ENCODE peak calls at places on chromosomes 11 and 22, in four cellular contexts. Z, G, S and B are unnamed samples.

GRCh38 chr11:47083913-47084312 is 92.8 kb downstream of the ARFGAP2 start:
- DNase-seq in Z (no peak), G (no peak), S (no peak), B (no peak)

GRCh38 chr11:123357353-123357989 is 72.6 kb upstream of the GRAMD1B start:
- DNase-seq in Z (no peak), G (no peak), S (no peak), B (no peak)

GRCh38 chr22:47206819-47207218 is 444.4 kb downstream of the TBC1D22A start:
- DNase-seq in Z (no peak), G (no peak), S (no peak), B (no peak)

GRCh38 chr11:103779054-103779453 is 257.4 kb upstream of the DDI1 start:
- DNase-seq in Z (no peak), G (no peak), S (no peak), B (no peak)

GRCh38 chr11:70612459-70613141 is 214.3 kb downstream of the CTTN start:
- DNase-seq in Z (no peak), G (no peak), S (no peak), B (no peak)

GRCh38 chr11:96317576-96317975 is 25.4 kb downstream of the MAML2 start:
- DNase-seq in Z (no peak), G (no peak), S (no peak), B (no peak)

GRCh38 chr11:12200359-12201015 is 90.1 kb downstream of the MICAL2 start:
- DNase-seq in Z (no peak), G (peak), S (no peak), B (no peak)

GRCh38 chr11:120061761-120062560 is 76.0 kb downstream of the TRIM29 start:
- DNase-seq in Z (no peak), G (no peak), S (no peak), B (peak)

GRCh38 chr11:285021-285893 is 3.7 kb upstream of the PGGHG start:
- DNase-seq in Z (no peak), G (peak), S (no peak), B (peak)

GRCh38 chr11:2778630-2779498 is 79.1 kb upstream of the KCNQ1OT1 start:
- DNase-seq in Z (peak), G (peak), S (peak), B (peak)

GRCh38 chr22:35350539-35351503 is 30.1 kb upstream of the HMOX1 start:
- DNase-seq in Z (peak), G (peak), S (peak), B (peak)

GRCh38 chr11:126362879-126363655 is 7.6 kb downstream of the ST3GAL4 start:
- DNase-seq in Z (no peak), G (no peak), S (no peak), B (no peak)

GRCh38 chr11:118658372-118659313 is 20.8 kb downstream of the TREH start:
- DNase-seq in Z (no peak), G (no peak), S (no peak), B (no peak)

GRCh38 chr11:17013548-17014320 is 480 bp downstream of the PLEKHA7 start:
- DNase-seq in Z (peak), G (peak), S (peak), B (peak)

GRCh38 chr11:44936527-44936926 is 14.2 kb downstream of the TP53I11 start:
- DNase-seq in Z (peak), G (peak), S (peak), B (peak)

GRCh38 chr22:17303840-17304779 is 65.2 kb upstream of the CECR2 start:
- DNase-seq in Z (peak), G (no peak), S (no peak), B (no peak)

GRCh38 chr22:48053973-48054372 is 1291.5 kb downstream of the TBC1D22A start:
- DNase-seq in Z (no peak), G (no peak), S (no peak), B (no peak)

GRCh38 chr11:62889484-62890437 is 9.1 kb downstream of the SLC3A2 start:
- DNase-seq in Z (no peak), G (no peak), S (no peak), B (no peak)

GRCh38 chr22:40040927-40041326 is 46.2 kb downstream of the FAM83F start:
- DNase-seq in Z (no peak), G (peak), S (no peak), B (no peak)

GRCh38 chr11:45933846-45934579 is 11.6 kb downstream of the LARGE2 start:
- DNase-seq in Z (no peak), G (no peak), S (no peak), B (no peak)

GRCh38 chr11:57325735-57326048 is 940 bp upstream of the TNKS1BP1 start:
- DNase-seq in Z (no peak), G (peak), S (no peak), B (no peak)

GRCh38 chr22:41974691-41975290 is 5.5 kb downstream of the SEPTIN3 start:
- DNase-seq in Z (no peak), G (no peak), S (no peak), B (no peak)

GRCh38 chr11:95465887-95466286 is 234.9 kb upstream of the SESN3 start:
- DNase-seq in Z (no peak), G (no peak), S (no peak), B (no peak)

GRCh38 chr22:36369004-36369921 is 18.5 kb downstream of the MYH9 start:
- DNase-seq in Z (no peak), G (no peak), S (no peak), B (no peak)

GRCh38 chr11:119373917-119374631 is 7.4 kb downstream of the USP2 start:
- DNase-seq in Z (no peak), G (peak), S (peak), B (peak)

GRCh38 chr11:123018702-123019101 is 37.1 kb upstream of the BSX start:
- DNase-seq in Z (no peak), G (no peak), S (no peak), B (no peak)

GRCh38 chr22:23762866-23763578 is at the start of gene C22orf15:
- DNase-seq in Z (no peak), G (peak), S (no peak), B (no peak)

GRCh38 chr11:131802416-131802815 is 432.0 kb downstream of the NTM start:
- DNase-seq in Z (no peak), G (no peak), S (no peak), B (no peak)

GRCh38 chr11:102121329-102121728 is 11.1 kb downstream of the YAP1 start:
- DNase-seq in Z (no peak), G (no peak), S (no peak), B (no peak)

GRCh38 chr22:32226236-32227119 is 21.6 kb upstream of the RFPL2 start:
- DNase-seq in Z (no peak), G (no peak), S (no peak), B (no peak)

GRCh38 chr22:28791841-28792490 is 8.4 kb downstream of the XBP1 start:
- DNase-seq in Z (no peak), G (no peak), S (no peak), B (no peak)

GRCh38 chr11:61626580-61627380 is 45.9 kb upstream of the SYT7 start:
- DNase-seq in Z (no peak), G (peak), S (no peak), B (peak)
- TF ChIP-seq CTCF in Z (no peak), G (no peak), S (no peak), B (no peak)

GRCh38 chr11:9092846-9093778 is 1.7 kb upstream of the SCUBE2 start:
- DNase-seq in Z (no peak), G (no peak), S (no peak), B (no peak)
- TF ChIP-seq CTCF in Z (no peak), G (no peak), S (no peak), B (no peak)

GRCh38 chr11:77542296-77542695 is 47.5 kb upstream of the AQP11 start:
- DNase-seq in Z (no peak), G (no peak), S (no peak), B (no peak)

GRCh38 chr11:77548552-77549439 is 41.0 kb upstream of the AQP11 start:
- DNase-seq in Z (no peak), G (no peak), S (no peak), B (no peak)

GRCh38 chr11:77547047-77547836 is 42.5 kb upstream of the AQP11 start:
- DNase-seq in Z (no peak), G (no peak), S (no peak), B (no peak)

DNA sequence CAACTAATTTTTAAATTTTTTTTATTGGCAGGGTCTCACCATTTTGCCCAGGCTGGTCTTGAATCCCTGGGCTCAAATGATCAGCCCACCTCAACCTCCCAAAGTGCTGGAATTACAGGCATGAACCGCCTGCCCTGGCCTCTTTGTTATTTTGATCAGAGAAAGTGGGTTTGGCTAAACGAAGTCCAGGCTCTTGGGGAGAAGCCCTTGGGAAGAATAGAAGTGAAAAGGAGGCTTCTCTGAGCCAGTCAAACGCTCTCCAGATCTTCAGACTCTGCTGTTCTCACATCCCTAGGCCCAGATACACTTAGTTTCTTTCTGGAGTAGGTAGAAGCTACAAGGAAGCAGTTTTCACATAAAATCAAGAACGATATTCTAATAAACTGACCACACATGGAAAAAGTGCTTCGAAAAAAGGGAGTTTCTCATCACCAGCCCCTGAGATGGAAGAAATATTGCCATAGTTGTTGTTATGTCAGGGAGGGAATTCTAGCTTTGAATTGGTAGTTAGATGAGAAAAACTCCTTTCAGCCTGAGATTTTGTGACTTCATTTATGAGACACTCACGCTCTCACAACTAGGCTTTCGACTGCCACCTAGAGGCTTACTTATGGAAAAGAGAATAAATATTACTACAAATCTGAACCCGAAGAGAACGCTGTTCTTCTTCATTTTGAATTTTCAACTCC is 41.7 kb upstream of the AQP11 start:
- DNase-seq in Z (no peak), G (no peak), S (no peak), B (peak)
- TF ChIP-seq CTCF in Z (peak), G (peak), S (peak), B (peak)

DNA sequence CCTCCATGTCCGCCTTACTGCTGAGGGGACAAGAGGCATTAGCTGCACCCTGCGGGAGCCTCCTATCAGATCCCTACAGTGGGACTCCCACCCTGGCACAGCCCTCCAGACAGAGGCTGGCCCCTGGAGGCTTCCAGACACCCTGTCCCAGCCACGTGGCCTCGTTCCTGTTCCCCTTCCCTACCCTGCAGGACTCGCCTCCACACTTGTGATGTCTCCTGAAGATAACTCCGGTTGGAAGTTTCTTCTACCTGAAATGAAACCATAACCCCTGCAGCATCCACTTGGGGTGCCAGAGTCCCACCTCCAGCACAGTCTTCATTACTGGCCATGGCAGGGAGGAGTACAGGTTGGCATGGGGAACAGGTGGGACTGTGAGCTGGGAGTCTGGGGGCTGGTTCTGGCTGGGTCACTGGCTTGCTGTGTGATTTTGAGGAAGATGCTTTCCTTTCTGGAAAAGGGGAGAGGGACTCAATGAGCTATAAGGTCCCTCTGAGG is 4.9 kb upstream of the SH3BP1 start:
- DNase-seq in Z (no peak), G (no peak), S (no peak), B (no peak)
- TF ChIP-seq CTCF in Z (no peak), G (no peak), S (peak), B (no peak)

GRCh38 chr11:43101113-43101512 is 210.7 kb upstream of the API5 start:
- DNase-seq in Z (no peak), G (no peak), S (no peak), B (no peak)
- TF ChIP-seq CTCF in Z (no peak), G (no peak), S (no peak), B (no peak)

GRCh38 chr11:73218106-73218829 is at the start of gene P2RY2:
- DNase-seq in Z (peak), G (peak), S (peak), B (no peak)
- TF ChIP-seq CTCF in Z (no peak), G (peak), S (no peak), B (peak)

DNA sequence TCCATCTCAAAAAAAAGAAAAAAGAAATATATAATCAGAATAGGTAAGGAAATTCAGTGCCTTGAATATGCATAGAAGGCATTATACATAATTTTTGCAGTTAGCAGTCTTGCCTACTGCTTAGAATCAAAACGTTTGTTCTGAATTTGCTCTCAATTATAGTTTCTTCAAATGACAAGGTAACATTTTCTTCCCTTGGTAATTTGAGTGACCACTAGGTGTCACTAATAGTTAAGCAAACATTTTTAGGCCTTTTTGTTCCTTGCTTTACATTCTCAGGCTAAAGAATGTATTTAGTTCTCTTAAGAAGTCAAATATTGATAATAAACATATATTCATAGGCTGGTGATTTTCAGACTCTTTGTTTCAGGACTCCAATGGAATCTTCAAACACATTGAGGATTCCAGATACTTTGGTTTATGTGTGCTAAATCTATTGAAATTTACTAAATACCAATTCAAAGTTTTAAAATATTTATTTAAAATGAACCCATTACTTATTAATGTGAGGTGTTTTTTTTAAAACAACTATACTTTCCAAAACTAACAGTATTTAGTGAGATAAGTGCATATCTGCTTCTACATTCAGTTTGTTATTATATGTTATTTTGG is 55.0 kb upstream of the DEPDC7 start:
- DNase-seq in Z (no peak), G (no peak), S (no peak), B (no peak)
- TF ChIP-seq CTCF in Z (no peak), G (peak), S (peak), B (peak)

DNA sequence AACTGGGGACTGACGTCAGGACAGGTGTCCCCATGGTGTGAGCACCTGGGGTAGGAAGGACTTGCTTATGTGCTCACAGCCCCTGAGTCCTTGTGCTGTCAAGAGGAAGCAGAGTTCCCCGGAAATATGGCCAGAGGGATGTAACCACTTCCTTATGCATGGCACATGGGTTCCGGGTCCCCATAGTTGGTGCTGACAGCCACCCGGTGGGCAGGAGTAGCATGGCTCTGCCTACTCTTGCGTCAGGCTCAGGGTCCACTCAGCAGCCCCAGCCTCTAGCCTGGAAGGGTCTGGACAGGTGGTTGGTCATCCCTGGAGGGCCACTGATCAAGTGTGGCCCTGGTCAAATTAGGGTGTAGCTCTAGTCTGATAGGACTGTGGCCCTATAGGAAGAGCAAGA is 42.8 kb upstream of the CCND1 start:
- DNase-seq in Z (no peak), G (no peak), S (no peak), B (no peak)
- TF ChIP-seq CTCF in Z (no peak), G (no peak), S (no peak), B (no peak)